ENCODE peak calls at places on chromosomes 3 and 15, in five cellular contexts. F is heart right ventricle, H is Ammon's horn, I is retina, B is HS-27A. P is an unnamed sample.

GRCh38 chr15:66657062-66658020 is 44.7 kb upstream of the SMAD6 start:
- DNase-seq in B (no peak), I (peak; percentile 59), F (no peak), H (no peak), P (no peak)

GRCh38 chr3:178583963-178584575 is 47.8 kb downstream of the KCNMB2 start:
- DNase-seq in B (no peak), H (no peak), F (no peak), I (no peak), P (no peak)

GRCh38 chr15:77689821-77690220 is 57.1 kb upstream of the LINGO1 start:
- DNase-seq in H (no peak), F (no peak), B (no peak), I (no peak), P (no peak)

GRCh38 chr3:168939651-168940238 is 723.8 kb downstream of the MECOM start:
- DNase-seq in F (no peak), I (no peak), B (no peak), H (no peak), P (no peak)

GRCh38 chr3:28718074-28718849 is 369.6 kb upstream of the AZI2 start:
- DNase-seq in F (no peak), B (no peak), I (no peak), H (no peak), P (no peak)

GRCh38 chr3:29324180-29324651 is 43.3 kb downstream of the RBMS3 start:
- DNase-seq in H (peak; percentile 44), B (peak; percentile 49), F (peak; percentile 67), I (no peak), P (peak; percentile 61)

GRCh38 chr3:35596611-35597010 is 42.7 kb upstream of the ARPP21 start:
- DNase-seq in B (no peak), I (peak; percentile 49), H (peak; percentile 83), F (no peak), P (peak; percentile 93)

GRCh38 chr15:101579766-101580165 is 72.4 kb downstream of the TM2D3 start:
- DNase-seq in I (no peak), F (no peak), B (peak; percentile 95), H (no peak), P (no peak)

GRCh38 chr3:24565656-24566055 is 71.0 kb upstream of the THRB start:
- DNase-seq in B (no peak), H (no peak), I (no peak), F (no peak), P (no peak)

GRCh38 chr3:14144423-14145075 is 19.7 kb downstream of the TMEM43 start:
- DNase-seq in F (peak; percentile 88), I (peak; percentile 19), H (peak; percentile 88), B (peak; percentile 92), P (peak; percentile 83)

GRCh38 chr3:186117521-186118111 is 8.7 kb upstream of the ETV5 start:
- DNase-seq in B (no peak), H (no peak), I (no peak), F (no peak), P (no peak)

GRCh38 chr15:62742409-62743171 is 300.0 kb upstream of the TPM1 start:
- DNase-seq in I (peak; percentile 82), B (peak; percentile 77), H (peak; percentile 89), F (peak; percentile 36), P (peak; percentile 89)

GRCh38 chr3:113535898-113536297 is 3.5 kb downstream of the SIDT1 start:
- DNase-seq in I (no peak), H (no peak), F (no peak), B (no peak), P (no peak)

GRCh38 chr15:83012038-83012490 is 625 bp upstream of the C15orf40 start:
- DNase-seq in H (no peak), I (no peak), B (no peak), F (no peak), P (no peak)

GRCh38 chr15:32709295-32710033 is 8.3 kb upstream of the GREM1 start:
- DNase-seq in H (no peak), I (no peak), B (no peak), F (no peak), P (no peak)

GRCh38 chr3:194130807-194131589 is 5.0 kb upstream of the HES1 start:
- DNase-seq in F (no peak), H (peak; percentile 58), B (no peak), I (peak; percentile 79), P (no peak)

GRCh38 chr15:97840501-97840900 is 120.0 kb upstream of the ARRDC4 start:
- DNase-seq in F (no peak), I (no peak), B (no peak), H (no peak), P (no peak)

GRCh38 chr15:58441376-58442070 is 9.7 kb downstream of the LIPC start:
- DNase-seq in H (no peak), B (peak; percentile 75), F (no peak), I (no peak), P (no peak)

GRCh38 chr15:55241193-55241592 is 44.5 kb upstream of the RSL24D1 start:
- DNase-seq in I (no peak), B (no peak), F (no peak), H (no peak), P (no peak)